ENCODE peak calls at places on chromosomes 7 and 10, in eight cellular contexts. I is fibroblast of lung, W is esophagus squamous epithelium, B is IMR-90, O is heart left ventricle, U is adrenal gland, T is brain microvascular endothelial cell, S is psoas muscle. Q is an unnamed sample.

GRCh38 chr10:72470670-72471069 is 116.0 kb upstream of the DNAJB12 start:
- DNase-seq in O (no peak), B (no peak), S (no peak), I (no peak), W (no peak), T (no peak), U (no peak), Q (no peak)

GRCh38 chr10:72685264-72685921 is 6.5 kb upstream of the MCU start:
- DNase-seq in T (no peak), B (no peak), I (no peak), S (peak; percentile 66), O (no peak), W (no peak), U (no peak), Q (no peak)

GRCh38 chr10:71666607-71667373 is 52.8 kb downstream of the C10orf105 start:
- DNase-seq in T (no peak), I (peak; percentile 23), B (no peak), W (no peak), U (no peak), O (no peak), S (no peak), Q (no peak)

GRCh38 chr7:140003913-140004382 is 58.8 kb downstream of the PARP12 start:
- DNase-seq in U (no peak), I (peak; percentile 51), B (peak; percentile 75), S (no peak), T (peak; percentile 61), O (no peak), W (no peak), Q (no peak)

GRCh38 chr7:142188159-142188558 is 69.7 kb downstream of the PRSS58 start:
- DNase-seq in W (no peak), B (no peak), O (no peak), S (no peak), T (peak; percentile 32), I (peak; percentile 36), U (no peak), Q (no peak)

GRCh38 chr10:119540038-119540437 is 2.5 kb downstream of the RGS10 start:
- DNase-seq in B (no peak), S (no peak), U (no peak), O (no peak), T (no peak), I (no peak), W (no peak), Q (no peak)

GRCh38 chr7:114084381-114085312 is 165.8 kb upstream of the PPP1R3A start:
- DNase-seq in S (peak; percentile 78), U (peak; percentile 19), T (no peak), O (no peak), B (no peak), I (peak; percentile 37), W (no peak), Q (peak; percentile 14)

GRCh38 chr10:70950062-70950461 is 61.7 kb upstream of the PCBD1 start:
- DNase-seq in B (no peak), O (no peak), T (no peak), W (no peak), I (no peak), S (peak; percentile 1), U (no peak), Q (no peak)

GRCh38 chr7:13980474-13980873 is 9.0 kb downstream of the ETV1 start:
- DNase-seq in U (no peak), S (no peak), W (no peak), I (no peak), B (no peak), O (no peak), T (no peak), Q (no peak)

GRCh38 chr10:113617086-113617485 is 46.8 kb downstream of the NRAP start:
- DNase-seq in W (no peak), I (no peak), U (no peak), O (no peak), B (no peak), T (no peak), S (no peak), Q (no peak)

GRCh38 chr7:81209059-81209458 is 290.2 kb upstream of the SEMA3C start:
- DNase-seq in I (peak; percentile 23), B (peak; percentile 8), T (no peak), W (no peak), S (no peak), O (no peak), U (no peak), Q (no peak)

GRCh38 chr7:81211617-81212016 is 292.8 kb upstream of the SEMA3C start:
- DNase-seq in B (peak; percentile 60), I (peak; percentile 87), W (no peak), S (no peak), O (no peak), T (peak; percentile 38), U (no peak), Q (no peak)

GRCh38 chr7:81213394-81213793 is 294.5 kb upstream of the SEMA3C start:
- DNase-seq in U (no peak), T (no peak), S (no peak), B (no peak), O (no peak), W (no peak), I (no peak), Q (no peak)

GRCh38 chr7:81211204-81211603 is 292.4 kb upstream of the SEMA3C start:
- DNase-seq in B (no peak), O (no peak), T (no peak), I (no peak), S (no peak), U (no peak), W (no peak), Q (no peak)

GRCh38 chr7:81210092-81211064 is 291.5 kb upstream of the SEMA3C start:
- DNase-seq in W (no peak), I (peak; percentile 74), U (no peak), O (no peak), B (peak; percentile 50), S (no peak), T (peak; percentile 41), Q (no peak)
- H3K27ac ChIP-seq in W (no peak overlapping the region), I (peak overlapping the region; percentile 35), U (no peak overlapping the region), O (no peak overlapping the region), B (no peak overlapping the region), S (no peak overlapping the region), T (no peak overlapping the region), Q (no peak overlapping the region)

DNA sequence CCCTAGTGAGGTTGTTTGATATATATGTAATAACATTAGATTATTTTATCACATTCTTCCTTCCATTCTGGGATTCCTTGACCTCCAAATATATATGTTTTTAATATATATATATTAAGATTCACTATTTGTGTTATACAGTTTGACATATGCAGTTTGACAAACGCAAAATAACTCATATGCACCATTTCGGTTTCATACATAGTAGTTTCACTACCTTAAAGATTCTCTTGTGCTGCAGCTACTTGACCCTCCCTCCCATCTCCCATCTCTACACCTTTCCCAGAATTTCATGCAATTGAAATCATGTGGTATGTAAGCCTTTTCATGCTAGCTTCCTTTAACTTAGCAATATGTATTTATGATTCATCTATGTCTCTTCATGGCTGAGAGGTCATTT is 1244.4 kb downstream of the SORCS3 start:
- DNase-seq in U (no peak), T (no peak), I (no peak), O (no peak), W (no peak), S (no peak), B (no peak), Q (no peak)
- H3K36me3 ChIP-seq in U (no peaks in the 10 kb centered on the region), T (no peaks in the 10 kb centered on the region), I (no peaks in the 10 kb centered on the region), O (no peaks in the 10 kb centered on the region), W (no peaks in the 10 kb centered on the region), S (no peaks in the 10 kb centered on the region), B (no peaks in the 10 kb centered on the region), Q (no peaks in the 10 kb centered on the region)

DNA sequence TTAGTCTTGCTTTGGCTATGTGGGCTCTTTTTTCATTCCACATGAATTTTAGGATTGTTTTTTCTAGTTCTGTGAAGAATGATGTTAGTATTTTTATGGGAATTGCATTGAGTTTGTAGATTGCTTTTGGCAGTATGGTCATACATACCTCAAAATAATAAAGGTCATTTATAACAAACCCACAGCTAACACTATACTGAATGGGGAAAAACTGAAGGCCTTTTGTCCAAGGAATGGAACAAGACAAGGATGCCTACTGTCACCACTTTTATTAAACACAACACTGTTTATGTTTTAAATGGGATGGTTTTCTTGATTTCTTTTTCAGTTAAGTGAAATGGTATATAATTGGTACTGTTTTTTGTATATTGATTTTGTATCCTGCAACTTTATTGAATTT is 84.3 kb downstream of the CCDC7 start:
- DNase-seq in T (no peak), S (no peak), W (no peak), U (no peak), O (no peak), I (no peak), B (no peak), Q (no peak)
- H3K27ac ChIP-seq in T (no peak overlapping the region), S (no peak overlapping the region), W (no peak overlapping the region), U (no peak overlapping the region), O (no peak overlapping the region), I (no peak overlapping the region), B (no peak overlapping the region), Q (no peak overlapping the region)

GRCh38 chr7:1243964-1244416 is 11.3 kb downstream of the UNCX start:
- DNase-seq in T (no peak), O (peak; percentile 31), S (peak; percentile 30), U (no peak), I (no peak), B (no peak), W (no peak), Q (no peak)

GRCh38 chr7:1243290-1243963 is 10.8 kb downstream of the UNCX start:
- DNase-seq in I (no peak), W (no peak), U (no peak), B (no peak), S (no peak), O (peak; percentile 37), T (no peak), Q (no peak)

GRCh38 chr7:1241510-1242128 is 8.9 kb downstream of the UNCX start:
- DNase-seq in B (no peak), U (no peak), W (no peak), I (no peak), S (peak; percentile 23), O (peak; percentile 48), T (no peak), Q (no peak)

GRCh38 chr7:1242129-1242572 is 9.5 kb downstream of the UNCX start:
- DNase-seq in S (peak; percentile 23), I (no peak), O (peak; percentile 42), B (no peak), W (no peak), T (no peak), U (no peak), Q (no peak)

GRCh38 chr7:1242601-1243289 is 10.1 kb downstream of the UNCX start:
- DNase-seq in S (peak; percentile 43), U (no peak), W (no peak), B (no peak), O (peak; percentile 48), I (no peak), T (no peak), Q (no peak)
- H3K36me3 ChIP-seq in S (no peaks in the 10 kb centered on the region), U (no peaks in the 10 kb centered on the region), W (no peaks in the 10 kb centered on the region), B (no peaks in the 10 kb centered on the region), O (no peaks in the 10 kb centered on the region), I (no peaks in the 10 kb centered on the region), T (no peaks in the 10 kb centered on the region), Q (no peaks in the 10 kb centered on the region)

GRCh38 chr10:50603151-50603850 is 20.5 kb downstream of the SGMS1 start:
- DNase-seq in U (no peak), W (no peak), I (no peak), S (no peak), T (no peak), B (no peak), O (no peak), Q (no peak)
- H3K27ac ChIP-seq in U (no peak overlapping the region), W (peak overlapping the region; percentile 59), I (no peak overlapping the region), S (no peak overlapping the region), T (no peak overlapping the region), B (no peak overlapping the region), O (peak overlapping the region; percentile 83), Q (peak overlapping the region; percentile 59)